ENCODE peak calls at places on chromosomes 16 and 17, in seven cellular contexts. X, G, Y, A, J, N and S are unnamed samples.

GRCh38 chr17:19302791-19303233 is 59.7 kb downstream of the B9D1 start:
- DNase-seq in X (no peak), A (no peak), Y (no peak), G (no peak), J (no peak), N (no peak), S (peak; percentile 48)

GRCh38 chr16:29784157-29784556 is 6.1 kb downstream of the ZG16 start:
- DNase-seq in A (no peak), Y (no peak), J (no peak), G (no peak), X (no peak), N (no peak), S (no peak)

GRCh38 chr16:87076950-87077749 is 240.0 kb downstream of the C16orf95 start:
- DNase-seq in X (peak; percentile 38), Y (no peak), J (no peak), G (no peak), N (peak; percentile 76), A (no peak), S (peak; percentile 62)

GRCh38 chr17:38434178-38434665 is 6.0 kb downstream of the ARHGAP23 start:
- DNase-seq in J (no peak), X (no peak), A (no peak), N (no peak), G (no peak), Y (peak; percentile 47), S (no peak)

GRCh38 chr16:49643429-49644142 is 212.3 kb downstream of the ZNF423 start:
- DNase-seq in X (no peak), J (no peak), G (no peak), N (no peak), Y (no peak), A (no peak), S (no peak)

GRCh38 chr16:50273888-50274770 is 7.8 kb downstream of the ADCY7 start:
- DNase-seq in J (no peak), Y (no peak), X (no peak), N (no peak), G (peak; percentile 36), A (no peak), S (peak; percentile 73)

GRCh38 chr17:57097832-57098421 is 12.9 kb downstream of the AKAP1 start:
- DNase-seq in Y (peak; percentile 51), G (no peak), X (no peak), N (no peak), A (no peak), J (no peak), S (no peak)

GRCh38 chr16:59324462-59324861 is 590.3 kb upstream of the GOT2 start:
- DNase-seq in G (no peak), J (no peak), Y (no peak), A (no peak), X (no peak), N (no peak), S (no peak)

GRCh38 chr17:82793974-82794620 is 42.2 kb downstream of the TBCD start:
- DNase-seq in Y (no peak), G (no peak), J (no peak), X (no peak), N (no peak), A (no peak), S (no peak)

GRCh38 chr17:82046903-82047302 is 4.7 kb downstream of the RFNG start:
- DNase-seq in J (no peak), N (no peak), Y (no peak), A (no peak), G (no peak), X (no peak), S (no peak)

GRCh38 chr16:13988038-13988437 is 68.1 kb downstream of the ERCC4 start:
- DNase-seq in Y (no peak), G (no peak), J (no peak), A (no peak), N (no peak), X (no peak), S (no peak)

GRCh38 chr17:28317965-28318758 is 838 bp upstream of the TMEM97 start:
- DNase-seq in N (peak; percentile 64), X (no peak), J (no peak), G (no peak), Y (no peak), A (no peak), S (no peak)

GRCh38 chr17:75511610-75512575 is 3.4 kb downstream of the CASKIN2 start:
- DNase-seq in X (no peak), J (no peak), G (no peak), Y (no peak), A (no peak), N (no peak), S (no peak)

GRCh38 chr17:50274142-50274944 is at the start of gene TMEM92:
- DNase-seq in N (peak; percentile 90), J (no peak), A (no peak), X (no peak), G (no peak), Y (peak; percentile 55), S (no peak)

GRCh38 chr17:74759941-74760340 is 11.5 kb downstream of the NHERF1 start:
- DNase-seq in A (no peak), G (no peak), X (no peak), J (no peak), N (peak; percentile 69), Y (no peak), S (no peak)